ENCODE peak calls at places on chromosomes 7 and 10, in six cellular contexts. V is SK-N-SH, O is astrocyte, H is HepG2, X is neural progenitor cell, R is GM23248. M is an unnamed sample.
A peak's percentile ranks its signal among the peaks of the same experiment; 100 is the strongest.

GRCh38 chr10:104345512-104345911 is 7.2 kb upstream of the ITPRIP start:
- DNase-seq in H (no peak), X (no peak), O (no peak), V (no peak), R (no peak), M (no peak)

GRCh38 chr7:150900675-150901074 is 48.4 kb downstream of the AOC1 start:
- DNase-seq in R (no peak), O (no peak), X (no peak), V (peak; percentile 44), H (no peak), M (no peak)

GRCh38 chr7:13920053-13920697 is 69.3 kb downstream of the ETV1 start:
- DNase-seq in R (peak; percentile 93), X (peak; percentile 93), V (peak; percentile 57), O (peak; percentile 100), H (peak; percentile 0), M (no peak)

GRCh38 chr7:75985009-75985517 is 9.3 kb downstream of the TMEM120A start:
- DNase-seq in R (no peak), X (no peak), H (no peak), V (peak; percentile 43), O (no peak), M (no peak)

GRCh38 chr7:97461596-97461995 is 270.3 kb upstream of the TAC1 start:
- DNase-seq in V (no peak), H (no peak), X (no peak), R (no peak), O (no peak), M (no peak)

GRCh38 chr10:15504101-15504840 is 133.2 kb upstream of the FAM171A1 start:
- DNase-seq in H (no peak), V (no peak), O (no peak), X (no peak), R (peak; percentile 77), M (no peak)

GRCh38 chr10:70455213-70455630 is 13.7 kb upstream of the NODAL start:
- DNase-seq in O (no peak), H (peak; percentile 44), V (no peak), X (no peak), R (no peak), M (no peak)

GRCh38 chr7:73343671-73344380 is 15.9 kb downstream of the FKBP6 start:
- DNase-seq in R (no peak), H (peak; percentile 81), V (no peak), X (peak; percentile 27), O (no peak), M (no peak)

GRCh38 chr7:100431286-100431735 is 1.7 kb downstream of the MEPCE start:
- DNase-seq in V (no peak), X (no peak), R (no peak), O (no peak), H (no peak), M (no peak)

GRCh38 chr7:8065356-8065813 is 96.8 kb downstream of the GLCCI1 start:
- DNase-seq in X (no peak), H (no peak), R (peak; percentile 80), O (peak; percentile 98), V (no peak), M (no peak)

GRCh38 chr10:11331706-11332105 is 279.7 kb downstream of the USP6NL start:
- DNase-seq in R (no peak), X (no peak), H (no peak), V (no peak), O (peak; percentile 3), M (no peak)

GRCh38 chr7:139118803-139119485 is 9.4 kb upstream of the ZC3HAV1 start:
- DNase-seq in H (no peak), X (no peak), V (no peak), R (no peak), O (peak; percentile 3), M (peak; percentile 60)

GRCh38 chr7:132511387-132511786 is 64.9 kb downstream of the PLXNA4 start:
- DNase-seq in X (no peak), O (no peak), H (no peak), R (no peak), V (no peak), M (no peak)

GRCh38 chr7:132508724-132509348 is 67.4 kb downstream of the PLXNA4 start:
- DNase-seq in O (no peak), V (peak; percentile 68), X (peak; percentile 44), R (no peak), H (no peak), M (no peak)

GRCh38 chr7:132511921-132512320 is 64.3 kb downstream of the PLXNA4 start:
- DNase-seq in O (no peak), H (no peak), X (no peak), V (no peak), R (no peak), M (no peak)

GRCh38 chr7:132514430-132514829 is 61.8 kb downstream of the PLXNA4 start:
- DNase-seq in X (no peak), R (no peak), H (no peak), O (no peak), V (no peak), M (no peak)

DNA sequence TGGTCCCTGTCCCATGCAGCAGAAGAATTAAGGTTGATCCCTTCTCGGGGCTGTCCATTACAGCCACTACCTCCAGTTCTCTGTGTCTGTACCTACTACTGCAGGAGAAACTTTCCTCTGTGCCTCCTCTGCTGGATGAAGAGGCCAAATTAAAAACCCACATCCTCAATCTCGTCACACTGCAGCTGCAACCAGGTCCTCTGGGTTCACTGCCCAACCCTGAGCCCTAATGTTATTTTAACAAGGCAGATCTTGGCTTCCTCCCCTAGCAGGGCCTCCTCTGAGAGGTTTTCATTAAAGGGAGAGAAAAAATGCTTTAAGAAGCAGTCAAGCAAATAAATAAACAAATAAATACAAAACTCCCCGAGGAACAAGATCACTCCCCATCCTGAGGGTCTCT is 66.6 kb downstream of the PLXNA4 start:
- DNase-seq in H (no peak), R (no peak), O (no peak), X (no peak), V (no peak), M (no peak)
- H2AFZ ChIP-seq in H (no peak overlapping the region), R (no peak overlapping the region), O (no peak overlapping the region), X (no peak overlapping the region), V (no peak overlapping the region), M (no peak overlapping the region)

GRCh38 chr7:135272303-135272702 is 38.7 kb downstream of the STRA8 start:
- DNase-seq in O (no peak), X (no peak), V (no peak), R (no peak), H (no peak), M (no peak)

GRCh38 chr7:135277161-135277560 is 43.5 kb downstream of the STRA8 start:
- DNase-seq in O (no peak), H (no peak), V (no peak), X (no peak), R (no peak), M (no peak)

GRCh38 chr7:135275971-135276580 is 42.4 kb downstream of the STRA8 start:
- DNase-seq in V (no peak), H (no peak), R (no peak), O (no peak), X (no peak), M (no peak)

GRCh38 chr7:135273581-135273980 is 39.9 kb downstream of the STRA8 start:
- DNase-seq in O (no peak), X (no peak), H (no peak), R (no peak), V (no peak), M (no peak)

DNA sequence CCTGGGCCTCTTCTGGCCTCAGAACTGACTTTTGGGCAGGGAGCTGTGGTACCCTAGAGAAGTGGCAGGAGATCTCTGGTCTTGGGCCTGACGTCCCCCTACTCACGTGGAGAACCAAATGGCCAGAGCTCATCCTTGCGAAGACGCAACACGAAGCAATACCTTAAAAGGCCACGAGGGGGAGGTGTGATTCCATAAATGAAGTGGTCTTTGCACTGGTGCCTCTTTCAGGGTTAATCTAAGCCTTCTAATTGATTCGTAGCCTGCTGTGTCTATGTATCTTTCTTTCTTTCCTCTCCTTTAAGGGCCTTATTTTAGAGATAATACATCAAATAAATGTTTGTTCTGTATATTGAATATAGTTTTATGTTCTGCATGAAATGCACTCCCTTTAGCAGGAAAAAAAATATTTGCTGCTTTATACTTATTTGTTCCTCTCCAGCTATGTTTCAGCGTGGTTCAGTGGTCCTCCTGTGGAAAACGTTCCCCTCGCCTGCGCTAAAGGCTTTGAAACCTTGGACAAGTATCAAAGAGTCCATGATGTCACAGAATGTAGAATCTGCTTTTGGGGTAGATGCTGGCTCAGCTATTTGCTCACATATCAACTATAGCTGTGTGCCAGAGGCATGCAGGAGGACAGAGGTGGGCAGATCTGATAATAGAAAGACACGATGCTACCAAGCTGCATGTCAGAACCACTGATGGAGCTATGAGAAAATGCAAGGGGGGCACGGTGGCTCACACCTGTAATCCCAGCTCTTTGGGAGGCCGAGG is 41.0 kb downstream of the STRA8 start:
- DNase-seq in X (peak; percentile 82), H (peak; percentile 69), V (peak; percentile 85), R (peak; percentile 69), O (peak; percentile 32), M (peak; percentile 72)
- H2AFZ ChIP-seq in X (no peak overlapping the region), H (no peak overlapping the region), V (no peak overlapping the region), R (no peak overlapping the region), O (no peak overlapping the region), M (no peak overlapping the region)

DNA sequence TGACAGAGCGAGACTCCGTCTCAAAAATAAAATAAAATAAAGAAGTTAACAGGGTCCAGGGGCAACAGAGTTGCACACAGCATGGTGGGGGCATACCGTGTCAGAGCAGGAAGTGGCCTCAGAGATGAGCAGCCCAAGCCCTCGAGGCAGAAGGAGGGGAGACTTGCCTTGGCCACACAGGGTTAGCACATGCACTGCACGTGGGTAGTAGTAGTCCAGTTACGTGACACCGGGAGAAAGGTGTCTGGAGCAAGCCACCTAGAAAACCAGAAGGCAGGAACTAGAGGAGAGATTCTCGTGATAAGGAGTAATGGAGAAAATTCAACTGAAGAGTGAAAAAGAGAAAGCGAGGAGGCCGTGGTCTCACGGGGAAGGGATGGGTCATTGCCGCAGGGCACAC is 9.8 kb upstream of the DENND2A start:
- DNase-seq in O (no peak), H (no peak), X (no peak), V (no peak), R (no peak), M (no peak)
- H2AFZ ChIP-seq in O (no peak overlapping the region), H (no peak overlapping the region), X (no peak overlapping the region), V (no peak overlapping the region), R (no peak overlapping the region), M (no peak overlapping the region)

DNA sequence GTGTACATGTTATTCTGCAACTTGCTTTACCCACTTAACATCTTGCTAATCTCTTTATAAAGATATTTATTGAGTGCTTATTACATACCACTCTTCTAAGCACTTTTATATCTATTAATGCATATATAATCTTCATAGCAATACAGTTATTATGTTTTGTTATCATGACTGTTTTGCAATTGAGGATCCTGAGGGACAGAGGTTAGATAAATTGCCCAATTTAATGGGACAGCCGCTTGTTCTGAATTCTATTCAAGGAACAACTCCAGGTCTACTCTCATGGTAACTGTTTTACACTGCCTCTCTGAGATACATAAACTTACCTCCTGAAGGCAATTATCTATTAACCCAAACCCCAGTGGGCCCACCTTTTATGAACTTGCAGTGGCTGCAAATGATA is 60.5 kb downstream of the PON1 start:
- DNase-seq in X (no peak), V (no peak), O (no peak), H (no peak), R (no peak), M (no peak)
- H2AFZ ChIP-seq in X (no peak overlapping the region), V (peak overlapping the region; percentile 0), O (no peak overlapping the region), H (no peak overlapping the region), R (no peak overlapping the region), M (no peak overlapping the region)

DNA sequence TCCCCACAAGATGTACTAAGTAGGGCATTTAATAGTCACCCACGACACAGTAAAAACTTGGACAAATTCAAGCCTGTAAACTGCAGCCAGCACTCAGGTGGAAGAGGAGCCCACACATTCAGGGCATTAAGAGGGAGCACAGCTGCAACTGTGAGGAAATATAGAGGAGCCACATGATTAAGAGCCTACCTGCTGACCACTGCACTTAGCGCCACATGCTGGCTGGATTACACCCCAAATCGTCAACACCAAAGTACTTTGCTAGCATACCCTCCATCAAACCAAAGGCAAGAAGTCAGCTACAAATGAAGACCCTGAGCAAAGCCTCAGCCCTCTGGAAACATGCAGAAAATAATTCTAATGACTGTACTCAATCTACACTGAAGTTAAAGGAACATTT is 322.3 kb upstream of the PLXDC2 start:
- DNase-seq in R (no peak), X (no peak), O (no peak), H (no peak), V (no peak), M (no peak)
- H2AFZ ChIP-seq in R (no peak overlapping the region), X (no peak overlapping the region), O (no peak overlapping the region), H (no peak overlapping the region), V (no peak overlapping the region), M (no peak overlapping the region)